ENCODE peak calls at places on chromosomes 13 and 19, in nine cellular contexts. G is heart left ventricle, D is fibroblast of pulmonary artery, K is mesenchymal stem cell, Z is PC-9, P is PC-3, A is endodermal cell, E is cardiac fibroblast, S is IMR-90. F is an unnamed sample.

GRCh38 chr19:30202060-30202600 is 170.1 kb upstream of the ZNF536 start:
- DNase-seq in P (no peak), D (no peak), A (peak), E (no peak), G (no peak), S (no peak), K (no peak), Z (no peak), F (no peak)

GRCh38 chr13:109858319-109858718 is 71.9 kb upstream of the IRS2 start:
- DNase-seq in P (peak), G (no peak), D (no peak), K (no peak), S (no peak), E (no peak), A (peak), Z (peak), F (no peak)

GRCh38 chr13:25242956-25243355 is 44.3 kb downstream of the MTMR6 start:
- DNase-seq in S (no peak), A (no peak), G (no peak), Z (no peak), D (no peak), E (no peak), P (no peak), K (no peak), F (no peak)

GRCh38 chr19:38870612-38871011 is 7.5 kb downstream of the RINL start:
- DNase-seq in G (no peak), P (no peak), D (no peak), Z (no peak), E (no peak), K (no peak), A (no peak), S (no peak), F (no peak)

GRCh38 chr13:25733061-25733491 is 318.7 kb downstream of the SHISA2 start:
- DNase-seq in S (no peak), K (no peak), P (peak), A (no peak), Z (peak), D (peak), E (peak), G (no peak), F (no peak)

GRCh38 chr13:28097503-28097902 is 2.9 kb downstream of the FLT3 start:
- DNase-seq in A (no peak), D (no peak), E (no peak), K (no peak), S (no peak), Z (no peak), P (peak), G (no peak), F (no peak)

GRCh38 chr19:10068205-10068604 is 17.9 kb upstream of the SHFL start:
- DNase-seq in K (no peak), Z (no peak), E (no peak), A (no peak), G (no peak), S (no peak), P (no peak), D (no peak), F (peak)

GRCh38 chr13:109256866-109257760 is 529.3 kb downstream of the IRS2 start:
- DNase-seq in S (peak), D (peak), A (no peak), G (no peak), K (peak), Z (peak), P (peak), E (peak), F (no peak)

GRCh38 chr13:101978546-101979315 is 423.1 kb downstream of the FGF14 start:
- DNase-seq in K (no peak), G (peak), P (no peak), E (no peak), S (no peak), A (peak), D (no peak), Z (peak), F (no peak)

GRCh38 chr13:48159436-48160225 is 64.7 kb upstream of the MED4 start:
- DNase-seq in G (no peak), K (peak), P (no peak), A (peak), E (peak), S (no peak), Z (no peak), D (no peak), F (no peak)

GRCh38 chr19:13090511-13091231 is 12.0 kb downstream of the LYL1 start:
- DNase-seq in Z (no peak), A (no peak), D (no peak), K (no peak), S (no peak), G (no peak), E (no peak), P (no peak), F (no peak)

GRCh38 chr13:102779426-102780159 is 6.0 kb upstream of the TEX30 start:
- DNase-seq in S (no peak), E (no peak), P (no peak), D (peak), G (no peak), Z (no peak), K (no peak), A (no peak), F (no peak)

GRCh38 chr19:52585604-52586003 is 15.5 kb downstream of the ZNF701 start:
- DNase-seq in E (no peak), G (no peak), P (no peak), Z (no peak), D (no peak), A (no peak), K (no peak), S (no peak), F (no peak)

GRCh38 chr19:13260883-13261653 is 110.9 kb downstream of the IER2 start:
- DNase-seq in Z (peak), S (peak), G (no peak), K (peak), D (peak), A (no peak), P (peak), E (peak), F (no peak)

GRCh38 chr13:113666951-113667701 is at the start of gene GRK1:
- DNase-seq in S (no peak), K (no peak), P (no peak), Z (no peak), A (peak), D (no peak), E (no peak), G (no peak), F (no peak)

GRCh38 chr19:17358395-17358794 is 18.7 kb downstream of the PLVAP start:
- DNase-seq in S (no peak), E (peak), G (no peak), Z (no peak), P (no peak), K (peak), D (no peak), A (no peak), F (no peak)

GRCh38 chr13:97359181-97360057 is 74.5 kb upstream of the RAP2A start:
- DNase-seq in P (peak), D (peak), G (no peak), K (peak), E (peak), Z (peak), A (peak), S (peak), F (peak)

GRCh38 chr13:73625562-73626339 is 508.5 kb downstream of the KLF12 start:
- DNase-seq in K (no peak), E (no peak), D (no peak), A (no peak), S (no peak), G (no peak), Z (no peak), P (no peak), F (no peak)

GRCh38 chr13:64130600-64130999 is 2715.0 kb upstream of the PCDH20 start:
- DNase-seq in K (no peak), E (no peak), S (no peak), Z (no peak), A (peak), D (peak), G (no peak), P (no peak), F (no peak)

GRCh38 chr13:41916173-41916954 is 44.5 kb downstream of the VWA8 start:
- DNase-seq in A (no peak), K (peak), E (peak), S (peak), P (peak), D (peak), G (no peak), Z (no peak), F (peak)

GRCh38 chr13:43905435-43906031 is 25.8 kb downstream of the LACC1 start:
- DNase-seq in G (no peak), D (peak), S (peak), Z (peak), P (peak), K (peak), A (peak), E (peak), F (peak)

GRCh38 chr13:41587490-41587889 is 130.1 kb downstream of the RGCC start:
- DNase-seq in K (no peak), G (no peak), E (no peak), A (peak), P (no peak), D (no peak), S (no peak), Z (no peak), F (peak)

GRCh38 chr13:28137556-28137955 is 789 bp upstream of the PAN3 start:
- DNase-seq in D (peak), G (no peak), K (no peak), A (no peak), Z (no peak), P (peak), S (no peak), E (peak), F (no peak)

GRCh38 chr13:65600702-65601101 is 1629.4 kb downstream of the PCDH9 start:
- DNase-seq in Z (no peak), D (peak), P (peak), A (no peak), E (peak), G (no peak), S (peak), K (peak), F (no peak)

GRCh38 chr19:55069137-55069858 is 6.3 kb upstream of the RDH13 start:
- DNase-seq in A (peak), P (peak), K (peak), D (peak), Z (peak), G (no peak), E (peak), S (no peak), F (no peak)

GRCh38 chr19:11092181-11092538 is 2.9 kb downstream of the LDLR start:
- DNase-seq in P (peak), S (peak), G (no peak), A (no peak), Z (peak), E (peak), K (peak), D (peak), F (peak)

GRCh38 chr13:80083516-80084085 is 257.3 kb downstream of the SPRY2 start:
- DNase-seq in A (no peak), D (peak), Z (no peak), K (peak), E (peak), G (no peak), S (peak), P (no peak), F (no peak)
- H3K4me3 ChIP-seq in A (no peak), D (peak), Z (no peak), K (peak), E (peak), G (no peak), S (no peak), P (no peak), F (no peak)

DNA sequence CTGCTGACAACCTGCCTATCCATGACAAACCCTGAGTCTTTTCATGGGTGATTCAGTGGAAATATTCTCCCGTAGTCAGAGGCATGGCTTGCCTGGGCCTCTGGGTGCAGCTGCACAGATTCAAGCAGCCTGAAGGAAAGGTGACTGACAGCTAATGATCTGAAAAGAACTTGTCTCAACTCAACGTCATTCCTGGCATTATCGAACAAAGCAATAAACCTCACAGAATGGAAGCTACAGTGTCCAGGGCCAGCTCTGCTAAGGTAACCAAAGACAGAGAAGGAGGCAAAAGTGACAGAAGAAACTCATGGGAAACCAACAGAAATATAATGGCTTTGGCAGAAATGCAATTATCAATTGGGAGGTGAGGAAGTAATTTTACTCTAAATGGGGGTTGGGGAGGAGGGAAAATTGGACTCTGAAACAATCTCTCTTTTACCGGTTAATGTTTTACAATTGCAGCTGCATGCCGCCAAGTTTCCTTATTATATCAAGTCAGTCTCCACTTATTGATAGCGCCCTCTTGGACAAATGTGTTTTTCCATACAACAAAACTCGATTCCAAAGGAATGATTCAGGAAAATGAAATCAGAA is 12.9 kb downstream of the STARD13 start:
- DNase-seq in D (no peak), P (peak), Z (no peak), G (no peak), A (no peak), S (no peak), E (no peak), K (no peak), F (no peak)
- H3K4me3 ChIP-seq in D (no peak), P (no peak), Z (no peak), G (no peak), A (no peak), S (no peak), E (no peak), K (no peak), F (no peak)

GRCh38 chr19:1253514-1254080 is 5.2 kb downstream of the MIDN start:
- DNase-seq in A (no peak), S (peak), K (no peak), Z (peak), E (no peak), G (no peak), P (peak), D (no peak), F (no peak)
- H3K4me3 ChIP-seq in A (peak), S (peak), K (peak), Z (peak), E (peak), G (peak), P (peak), D (peak), F (no peak)

GRCh38 chr19:2288010-2288742 is 6.2 kb upstream of the PEAK3 start:
- DNase-seq in S (no peak), G (no peak), D (no peak), E (no peak), Z (no peak), A (no peak), P (no peak), K (no peak), F (no peak)

GRCh38 chr19:2288743-2289713 is 7.1 kb upstream of the PEAK3 start:
- DNase-seq in E (no peak), D (no peak), A (no peak), Z (no peak), S (no peak), G (no peak), K (no peak), P (no peak), F (no peak)

GRCh38 chr19:2289714-2290435 is 7.9 kb upstream of the PEAK3 start:
- DNase-seq in D (no peak), A (peak), Z (no peak), S (no peak), K (no peak), E (no peak), G (peak), P (no peak), F (peak)

GRCh38 chr19:2290441-2291184 is 8.6 kb upstream of the PEAK3 start:
- DNase-seq in Z (no peak), S (no peak), P (no peak), A (peak), G (no peak), E (no peak), D (no peak), K (no peak), F (peak)

DNA sequence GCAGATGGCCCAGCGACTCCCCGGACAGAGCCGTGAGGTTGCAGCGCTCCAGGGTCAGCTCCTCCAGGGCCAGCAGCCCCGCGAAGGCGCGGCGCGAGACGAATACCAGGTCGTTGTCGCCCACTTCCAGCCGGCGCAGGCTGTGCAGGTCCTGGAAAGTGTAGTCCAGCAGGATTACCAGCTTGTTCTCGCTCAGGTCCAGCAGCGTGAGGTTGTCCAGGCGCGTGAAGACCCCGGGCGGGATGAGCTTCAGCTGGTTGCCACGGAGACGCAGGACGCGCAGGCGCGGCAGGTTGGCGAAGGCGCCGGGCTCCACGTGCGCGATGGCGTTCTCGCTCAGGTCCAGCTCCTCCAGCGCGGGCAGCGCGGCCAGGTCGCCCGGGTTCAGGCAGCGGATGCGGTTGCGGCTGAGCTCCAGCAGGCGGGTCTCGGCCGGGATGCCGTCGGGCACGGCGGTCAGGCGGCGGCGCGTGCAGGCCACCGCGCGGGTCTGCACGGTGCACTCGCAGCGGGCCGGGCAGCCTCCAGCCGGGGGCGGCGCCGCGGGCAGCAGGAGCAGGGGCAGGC is 9.3 kb upstream of the PEAK3 start:
- DNase-seq in Z (no peak), A (peak), K (no peak), G (no peak), E (no peak), P (no peak), S (no peak), D (no peak), F (no peak)
- H3K4me3 ChIP-seq in Z (no peak), A (no peak), K (no peak), G (peak), E (no peak), P (no peak), S (no peak), D (no peak), F (peak)

DNA sequence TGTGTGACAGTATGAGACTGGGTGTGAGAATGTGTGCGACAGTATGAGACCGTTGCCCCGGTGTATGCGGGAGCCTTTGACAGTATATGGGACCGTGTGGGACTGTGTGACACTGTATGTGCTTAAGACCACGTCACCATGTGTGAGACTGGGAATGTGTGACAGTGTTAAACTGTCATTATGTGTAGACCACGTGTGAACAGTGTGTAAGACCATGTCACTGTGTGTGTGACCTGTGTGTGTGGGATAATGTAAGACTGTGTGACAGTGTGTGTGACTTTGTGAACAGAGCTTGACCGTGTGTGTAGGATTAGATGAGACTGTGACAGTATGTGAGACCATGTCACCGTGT is 549 bp downstream of the ZNF583 start:
- DNase-seq in S (no peak), Z (no peak), P (no peak), K (no peak), G (no peak), E (peak), A (no peak), D (no peak), F (no peak)
- H3K4me3 ChIP-seq in S (peak), Z (peak), P (no peak), K (peak), G (peak), E (peak), A (peak), D (peak), F (peak)

F was measured in CD4-positive, CD25-positive, alpha-beta regulatory T cell.